ENCODE peak calls at places on chromosomes 5 and 9, in six cellular contexts. One of them, this sample, is unnamed.
A peak's percentile ranks its signal among the peaks of the same experiment; 100 is the strongest.

GRCh38 chr9:130174920-130175321 is 2.7 kb downstream of the NCS1 start:
- DNase-seq in IMR-90: no peak
- DNase-seq in pancreas: no peak
- DNase-seq in sigmoid colon: peak; percentile 95
- DNase-seq in SK-N-SH: no peak
- DNase-seq in CD8-positive, alpha-beta memory T cell: no peak
- DNase-seq in this sample: no peak

GRCh38 chr9:135075234-135076142 is 12.0 kb upstream of the OLFM1 start:
- DNase-seq in IMR-90: no peak
- DNase-seq in pancreas: peak; percentile 70
- DNase-seq in sigmoid colon: peak; percentile 82
- DNase-seq in SK-N-SH: peak; percentile 91
- DNase-seq in CD8-positive, alpha-beta memory T cell: no peak
- DNase-seq in this sample: no peak

GRCh38 chr9:33329117-33329563 is 38.8 kb downstream of the NFX1 start:
- DNase-seq in IMR-90: peak; percentile 94
- DNase-seq in pancreas: peak; percentile 54
- DNase-seq in sigmoid colon: peak; percentile 91
- DNase-seq in SK-N-SH: no peak
- DNase-seq in CD8-positive, alpha-beta memory T cell: no peak
- DNase-seq in this sample: no peak

GRCh38 chr5:38548064-38548759 is 8.2 kb downstream of the LIFR start:
- DNase-seq in IMR-90: no peak
- DNase-seq in pancreas: no peak
- DNase-seq in sigmoid colon: no peak
- DNase-seq in SK-N-SH: no peak
- DNase-seq in CD8-positive, alpha-beta memory T cell: no peak
- DNase-seq in this sample: no peak

GRCh38 chr9:17807670-17808282 is 228.9 kb downstream of the SH3GL2 start:
- DNase-seq in IMR-90: no peak
- DNase-seq in pancreas: no peak
- DNase-seq in sigmoid colon: no peak
- DNase-seq in SK-N-SH: no peak
- DNase-seq in CD8-positive, alpha-beta memory T cell: no peak
- DNase-seq in this sample: no peak

GRCh38 chr5:13108281-13108680 is 836.2 kb downstream of the DNAH5 start:
- DNase-seq in IMR-90: no peak
- DNase-seq in pancreas: no peak
- DNase-seq in sigmoid colon: no peak
- DNase-seq in SK-N-SH: no peak
- DNase-seq in CD8-positive, alpha-beta memory T cell: no peak
- DNase-seq in this sample: no peak

GRCh38 chr9:137666950-137667670 is 48.3 kb downstream of the EHMT1 start:
- DNase-seq in IMR-90: no peak
- DNase-seq in pancreas: no peak
- DNase-seq in sigmoid colon: peak; percentile 30
- DNase-seq in SK-N-SH: no peak
- DNase-seq in CD8-positive, alpha-beta memory T cell: no peak
- DNase-seq in this sample: no peak

GRCh38 chr9:76717176-76717575 is 47.1 kb upstream of the PCA3 start:
- DNase-seq in IMR-90: no peak
- DNase-seq in pancreas: no peak
- DNase-seq in sigmoid colon: no peak
- DNase-seq in SK-N-SH: no peak
- DNase-seq in CD8-positive, alpha-beta memory T cell: no peak
- DNase-seq in this sample: no peak

GRCh38 chr5:148342371-148343048 is 7.2 kb downstream of the SPINK9 start:
- DNase-seq in IMR-90: no peak
- DNase-seq in pancreas: no peak
- DNase-seq in sigmoid colon: no peak
- DNase-seq in SK-N-SH: no peak
- DNase-seq in CD8-positive, alpha-beta memory T cell: no peak
- DNase-seq in this sample: no peak

GRCh38 chr5:4802044-4802443 is 338.1 kb upstream of the ADAMTS16 start:
- DNase-seq in IMR-90: no peak
- DNase-seq in pancreas: no peak
- DNase-seq in sigmoid colon: no peak
- DNase-seq in SK-N-SH: no peak
- DNase-seq in CD8-positive, alpha-beta memory T cell: no peak
- DNase-seq in this sample: no peak

GRCh38 chr5:139740138-139740992 is 55.2 kb upstream of the PSD2 start:
- DNase-seq in IMR-90: no peak
- DNase-seq in pancreas: no peak
- DNase-seq in sigmoid colon: no peak
- DNase-seq in SK-N-SH: no peak
- DNase-seq in CD8-positive, alpha-beta memory T cell: no peak
- DNase-seq in this sample: no peak

GRCh38 chr9:35688558-35689350 is 971 bp downstream of the TPM2 start:
- DNase-seq in IMR-90: peak; percentile 92
- DNase-seq in pancreas: peak; percentile 19
- DNase-seq in sigmoid colon: no peak
- DNase-seq in SK-N-SH: no peak
- DNase-seq in CD8-positive, alpha-beta memory T cell: no peak
- DNase-seq in this sample: no peak

GRCh38 chr5:81093536-81094196 is 133.5 kb downstream of the RASGRF2 start:
- DNase-seq in IMR-90: no peak
- DNase-seq in pancreas: no peak
- DNase-seq in sigmoid colon: no peak
- DNase-seq in SK-N-SH: no peak
- DNase-seq in CD8-positive, alpha-beta memory T cell: no peak
- DNase-seq in this sample: no peak

GRCh38 chr5:67182406-67182805 is 14.2 kb downstream of the CD180 start:
- DNase-seq in IMR-90: peak; percentile 89
- DNase-seq in pancreas: no peak
- DNase-seq in sigmoid colon: peak; percentile 81
- DNase-seq in SK-N-SH: no peak
- DNase-seq in CD8-positive, alpha-beta memory T cell: no peak
- DNase-seq in this sample: no peak

GRCh38 chr5:65142007-65142406 is 339.7 kb downstream of the ADAMTS6 start:
- DNase-seq in IMR-90: no peak
- DNase-seq in pancreas: no peak
- DNase-seq in sigmoid colon: no peak
- DNase-seq in SK-N-SH: no peak
- DNase-seq in CD8-positive, alpha-beta memory T cell: no peak
- DNase-seq in this sample: no peak

GRCh38 chr9:99433555-99433954 is 211.5 kb downstream of the SEC61B start:
- DNase-seq in IMR-90: peak; percentile 89
- DNase-seq in pancreas: no peak
- DNase-seq in sigmoid colon: no peak
- DNase-seq in SK-N-SH: no peak
- DNase-seq in CD8-positive, alpha-beta memory T cell: peak; percentile 3
- DNase-seq in this sample: no peak

GRCh38 chr9:113614843-113615648 is 151.5 kb downstream of the RGS3 start:
- DNase-seq in IMR-90: peak; percentile 74
- DNase-seq in pancreas: no peak
- DNase-seq in sigmoid colon: no peak
- DNase-seq in SK-N-SH: no peak
- DNase-seq in CD8-positive, alpha-beta memory T cell: no peak
- DNase-seq in this sample: no peak

GRCh38 chr9:93010696-93011095 is 47.8 kb upstream of the SUSD3 start:
- DNase-seq in IMR-90: no peak
- DNase-seq in pancreas: no peak
- DNase-seq in sigmoid colon: no peak
- DNase-seq in SK-N-SH: peak; percentile 54
- DNase-seq in CD8-positive, alpha-beta memory T cell: no peak
- DNase-seq in this sample: no peak

GRCh38 chr9:123065191-123065590 is 31.7 kb downstream of the GPR21 start:
- DNase-seq in IMR-90: no peak
- DNase-seq in pancreas: no peak
- DNase-seq in sigmoid colon: no peak
- DNase-seq in SK-N-SH: no peak
- DNase-seq in CD8-positive, alpha-beta memory T cell: no peak
- DNase-seq in this sample: no peak

GRCh38 chr5:176712546-176713297 is 65.4 kb downstream of the TSPAN17 start:
- DNase-seq in IMR-90: no peak
- DNase-seq in pancreas: no peak
- DNase-seq in sigmoid colon: no peak
- DNase-seq in SK-N-SH: no peak
- DNase-seq in CD8-positive, alpha-beta memory T cell: no peak
- DNase-seq in this sample: no peak

GRCh38 chr9:136927343-136928261 is 16.9 kb downstream of the FBXW5 start:
- DNase-seq in IMR-90: peak; percentile 28
- DNase-seq in pancreas: no peak
- DNase-seq in sigmoid colon: no peak
- DNase-seq in SK-N-SH: no peak
- DNase-seq in CD8-positive, alpha-beta memory T cell: no peak
- DNase-seq in this sample: no peak

GRCh38 chr5:160556886-160557285 is 135.2 kb downstream of the PTTG1 start:
- DNase-seq in IMR-90: peak; percentile 13
- DNase-seq in pancreas: no peak
- DNase-seq in sigmoid colon: no peak
- DNase-seq in SK-N-SH: no peak
- DNase-seq in CD8-positive, alpha-beta memory T cell: no peak
- DNase-seq in this sample: no peak

GRCh38 chr9:131214457-131214856 is 61.9 kb downstream of the FAM78A start:
- DNase-seq in IMR-90: peak; percentile 62
- DNase-seq in pancreas: no peak
- DNase-seq in sigmoid colon: no peak
- DNase-seq in SK-N-SH: no peak
- DNase-seq in CD8-positive, alpha-beta memory T cell: no peak
- DNase-seq in this sample: no peak

GRCh38 chr9:133916159-133916541 is 76.0 kb downstream of the VAV2 start:
- DNase-seq in IMR-90: no peak
- DNase-seq in pancreas: no peak
- DNase-seq in sigmoid colon: no peak
- DNase-seq in SK-N-SH: no peak
- DNase-seq in CD8-positive, alpha-beta memory T cell: no peak
- DNase-seq in this sample: no peak

DNA sequence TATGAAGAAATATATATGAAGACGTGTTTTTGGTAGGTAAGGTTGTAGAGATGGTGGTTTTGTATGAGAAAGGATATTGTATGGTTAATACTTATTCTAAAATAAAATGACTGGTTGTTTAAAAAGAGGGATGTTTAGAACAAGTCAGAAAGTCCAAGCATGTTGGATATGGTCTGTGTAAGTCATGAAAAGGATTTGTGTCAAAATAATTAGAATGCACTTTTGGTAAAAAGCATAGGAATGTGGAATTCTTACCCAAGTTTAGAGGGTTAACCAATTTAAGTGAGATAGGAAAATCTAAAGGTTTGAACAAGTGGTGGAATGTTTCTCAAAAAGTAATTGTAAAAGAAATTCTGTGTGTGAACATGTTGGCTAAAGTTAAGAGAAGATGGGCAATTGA is 1556.5 kb upstream of the C9orf72 start:
- DNase-seq in IMR-90: no peak
- DNase-seq in pancreas: no peak
- DNase-seq in sigmoid colon: no peak
- DNase-seq in SK-N-SH: no peak
- DNase-seq in CD8-positive, alpha-beta memory T cell: no peak
- DNase-seq in this sample: no peak
- H3K9me3 ChIP-seq in IMR-90: peaks cover 4% of the 10 kb centered on the region
- H3K9me3 ChIP-seq in pancreas: no peaks in the 10 kb centered on the region
- H3K9me3 ChIP-seq in sigmoid colon: no peaks in the 10 kb centered on the region
- H3K9me3 ChIP-seq in SK-N-SH: peaks cover 13% of the 10 kb centered on the region
- H3K9me3 ChIP-seq in CD8-positive, alpha-beta memory T cell: no peaks in the 10 kb centered on the region
- H3K9me3 ChIP-seq in this sample: no peaks in the 10 kb centered on the region

GRCh38 chr5:132435891-132436290 is 54.7 kb downstream of the IRF1 start:
- DNase-seq in IMR-90: no peak
- DNase-seq in pancreas: no peak
- DNase-seq in sigmoid colon: no peak
- DNase-seq in SK-N-SH: no peak
- DNase-seq in CD8-positive, alpha-beta memory T cell: no peak
- DNase-seq in this sample: no peak

GRCh38 chr5:132434813-132435286 is 55.7 kb downstream of the IRF1 start:
- DNase-seq in IMR-90: no peak
- DNase-seq in pancreas: no peak
- DNase-seq in sigmoid colon: no peak
- DNase-seq in SK-N-SH: no peak
- DNase-seq in CD8-positive, alpha-beta memory T cell: no peak
- DNase-seq in this sample: no peak

GRCh38 chr5:132433141-132433540 is 57.4 kb downstream of the IRF1 start:
- DNase-seq in IMR-90: no peak
- DNase-seq in pancreas: no peak
- DNase-seq in sigmoid colon: no peak
- DNase-seq in SK-N-SH: no peak
- DNase-seq in CD8-positive, alpha-beta memory T cell: no peak
- DNase-seq in this sample: no peak

GRCh38 chr5:132436936-132437335 is 53.6 kb downstream of the IRF1 start:
- DNase-seq in IMR-90: no peak
- DNase-seq in pancreas: no peak
- DNase-seq in sigmoid colon: no peak
- DNase-seq in SK-N-SH: no peak
- DNase-seq in CD8-positive, alpha-beta memory T cell: no peak
- DNase-seq in this sample: no peak

GRCh38 chr5:132434391-132434790 is 56.2 kb downstream of the IRF1 start:
- DNase-seq in IMR-90: peak; percentile 61
- DNase-seq in pancreas: no peak
- DNase-seq in sigmoid colon: no peak
- DNase-seq in SK-N-SH: no peak
- DNase-seq in CD8-positive, alpha-beta memory T cell: no peak
- DNase-seq in this sample: no peak
- H3K4me1 ChIP-seq in IMR-90: peaks cover 26% of the 10 kb centered on the region
- H3K4me1 ChIP-seq in pancreas: peaks cover 20% of the 10 kb centered on the region
- H3K4me1 ChIP-seq in sigmoid colon: no peaks in the 10 kb centered on the region
- H3K4me1 ChIP-seq in SK-N-SH: peaks cover 19% of the 10 kb centered on the region
- H3K4me1 ChIP-seq in CD8-positive, alpha-beta memory T cell: peaks cover 95% of the 10 kb centered on the region
- H3K4me1 ChIP-seq in this sample: peaks cover 99% of the 10 kb centered on the region

GRCh38 chr5:150946351-150946905 is 41.6 kb upstream of the ZNF300 start:
- DNase-seq in IMR-90: peak; percentile 39
- DNase-seq in pancreas: peak; percentile 87
- DNase-seq in sigmoid colon: peak; percentile 94
- DNase-seq in SK-N-SH: peak; percentile 62
- DNase-seq in CD8-positive, alpha-beta memory T cell: no peak
- DNase-seq in this sample: no peak
- H3K9me3 ChIP-seq in IMR-90: peaks cover 32% of the 10 kb centered on the region
- H3K9me3 ChIP-seq in pancreas: peaks cover 4% of the 10 kb centered on the region
- H3K9me3 ChIP-seq in sigmoid colon: peaks cover 19% of the 10 kb centered on the region
- H3K9me3 ChIP-seq in SK-N-SH: peaks cover 6% of the 10 kb centered on the region
- H3K9me3 ChIP-seq in CD8-positive, alpha-beta memory T cell: no peaks in the 10 kb centered on the region
- H3K9me3 ChIP-seq in this sample: no peaks in the 10 kb centered on the region

DNA sequence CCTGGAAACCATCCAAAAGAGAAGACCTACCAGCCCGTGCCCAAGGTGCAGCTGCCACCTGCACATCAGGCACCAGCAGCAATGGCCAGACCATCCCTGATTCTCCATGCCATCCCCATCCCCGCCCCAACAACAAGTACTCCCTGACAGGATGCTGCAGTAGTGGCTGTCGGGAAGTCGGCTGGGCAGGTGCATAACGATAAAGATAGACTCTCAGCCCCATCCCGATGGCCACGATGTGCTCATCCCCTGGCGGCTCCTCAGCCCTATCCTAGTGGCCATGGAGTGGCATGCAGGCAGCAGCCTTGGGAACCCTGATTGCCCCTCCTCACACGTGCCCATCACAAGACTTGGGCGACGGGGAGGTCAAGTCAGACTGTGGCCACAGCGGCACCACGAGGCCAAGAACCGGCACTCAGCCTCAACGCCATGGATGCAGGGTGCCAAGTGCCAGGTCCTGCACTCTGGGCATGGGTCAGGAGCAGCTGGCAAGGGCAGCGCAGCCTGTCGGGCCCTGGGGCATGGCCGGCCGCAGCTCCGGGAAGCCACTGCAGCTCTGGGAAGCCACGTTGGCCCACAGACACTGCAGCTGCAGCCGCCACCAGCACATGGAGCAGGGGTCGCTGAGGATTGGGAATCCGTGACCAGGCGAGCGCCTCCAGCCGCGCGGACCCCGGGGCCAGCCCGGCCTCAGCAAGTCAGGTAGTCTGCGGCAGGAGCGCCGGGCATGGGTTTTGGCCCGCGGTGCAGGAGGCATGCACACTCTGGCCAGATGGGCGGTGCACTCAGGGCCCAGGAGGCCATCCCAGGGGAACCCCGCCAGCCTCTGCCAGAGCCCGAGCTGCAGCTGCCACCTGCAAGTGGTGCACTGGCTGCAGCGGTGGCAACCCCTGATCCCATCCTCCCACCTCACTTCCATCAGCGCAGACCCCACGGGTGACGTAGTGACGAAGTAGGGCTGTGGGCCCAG is 368.6 kb upstream of the SPATA31A5 start:
- DNase-seq in IMR-90: no peak
- DNase-seq in pancreas: peak; percentile 8
- DNase-seq in sigmoid colon: peak; percentile 56
- DNase-seq in SK-N-SH: peak; percentile 0
- DNase-seq in CD8-positive, alpha-beta memory T cell: no peak
- DNase-seq in this sample: no peak
- H3K4me1 ChIP-seq in IMR-90: no peaks in the 10 kb centered on the region
- H3K4me1 ChIP-seq in pancreas: no peaks in the 10 kb centered on the region
- H3K4me1 ChIP-seq in sigmoid colon: no peaks in the 10 kb centered on the region
- H3K4me1 ChIP-seq in SK-N-SH: no peaks in the 10 kb centered on the region
- H3K4me1 ChIP-seq in CD8-positive, alpha-beta memory T cell: no peaks in the 10 kb centered on the region
- H3K4me1 ChIP-seq in this sample: no peaks in the 10 kb centered on the region

This sample was measured in CD4-positive, alpha-beta memory T cell.